ENCODE peak calls at places on chromosome 1, in ten cellular contexts. P, S, Z, U, H, T, V, B, Q and J are unnamed samples. For H3K9me3, the result is how much of the 10 kb centered on the place peaks cover.

GRCh38 chr1:41431490-41432350 is 52.8 kb downstream of the EDN2 start:
- DNase-seq in P (peak), S (peak), Z (no peak), U (peak), H (peak), T (no peak), V (no peak), B (no peak), Q (no peak), J (no peak)

GRCh38 chr1:169115891-169116585 is 9.5 kb downstream of the ATP1B1 start:
- DNase-seq in P (peak), S (peak), Z (peak), U (peak), H (peak), T (no peak), V (peak), B (no peak), Q (peak), J (no peak)

GRCh38 chr1:156775799-156776198 is 8.5 kb downstream of the PRCC start:
- DNase-seq in P (no peak), S (no peak), Z (no peak), U (peak), H (no peak), T (no peak), V (no peak), B (no peak), Q (no peak), J (no peak)

GRCh38 chr1:192788184-192788583 is 20.7 kb upstream of the RGS2 start:
- DNase-seq in P (no peak), S (no peak), Z (no peak), U (peak), H (no peak), T (no peak), V (no peak), B (peak), Q (no peak), J (no peak)

GRCh38 chr1:115412733-115413132 is 74.7 kb upstream of the NGF start:
- DNase-seq in P (no peak), S (no peak), Z (no peak), U (no peak), H (no peak), T (no peak), V (no peak), B (no peak), Q (no peak), J (no peak)

GRCh38 chr1:87044840-87045239 is 130.4 kb downstream of the HS2ST1 start:
- DNase-seq in P (no peak), S (no peak), Z (no peak), U (no peak), H (no peak), T (no peak), V (no peak), B (no peak), Q (no peak), J (peak)

GRCh38 chr1:33188572-33189275 is 6.9 kb upstream of the TRIM62 start:
- DNase-seq in P (no peak), S (no peak), Z (no peak), U (peak), H (no peak), T (no peak), V (no peak), B (no peak), Q (no peak), J (no peak)

GRCh38 chr1:172378109-172378755 is 42.3 kb upstream of the C1orf105 start:
- DNase-seq in P (no peak), S (no peak), Z (no peak), U (no peak), H (no peak), T (no peak), V (no peak), B (no peak), Q (no peak), J (no peak)

GRCh38 chr1:231918239-231919015 is 291.8 kb downstream of the DISC1 start:
- DNase-seq in P (no peak), S (no peak), Z (no peak), U (no peak), H (no peak), T (peak), V (no peak), B (no peak), Q (no peak), J (no peak)

GRCh38 chr1:235351898-235352297 is 15.3 kb upstream of the TBCE start:
- DNase-seq in P (no peak), S (no peak), Z (no peak), U (no peak), H (no peak), T (no peak), V (no peak), B (no peak), Q (no peak), J (no peak)

GRCh38 chr1:178065250-178065649 is 28.7 kb upstream of the RASAL2 start:
- DNase-seq in P (no peak), S (no peak), Z (no peak), U (no peak), H (no peak), T (no peak), V (no peak), B (no peak), Q (no peak), J (no peak)

GRCh38 chr1:36553591-36554417 is 71.1 kb upstream of the CSF3R start:
- DNase-seq in P (peak), S (peak), Z (peak), U (peak), H (peak), T (peak), V (no peak), B (peak), Q (peak), J (peak)

GRCh38 chr1:115976062-115976899 is at the start of gene SLC22A15:
- DNase-seq in P (peak), S (peak), Z (peak), U (peak), H (peak), T (peak), V (peak), B (peak), Q (peak), J (no peak)

GRCh38 chr1:235648954-235649721 is 446 bp downstream of the GNG4 start:
- DNase-seq in P (peak), S (peak), Z (peak), U (peak), H (peak), T (peak), V (peak), B (peak), Q (peak), J (peak)

GRCh38 chr1:59638172-59638800 is 176.5 kb upstream of the HOOK1 start:
- DNase-seq in P (no peak), S (peak), Z (no peak), U (no peak), H (peak), T (no peak), V (no peak), B (peak), Q (no peak), J (no peak)

GRCh38 chr1:223500560-223501425 is 107.6 kb downstream of the CCDC185 start:
- DNase-seq in P (no peak), S (no peak), Z (peak), U (peak), H (no peak), T (no peak), V (peak), B (peak), Q (peak), J (no peak)

GRCh38 chr1:44220001-44220751 is 6.9 kb downstream of the DMAP1 start:
- DNase-seq in P (no peak), S (no peak), Z (no peak), U (no peak), H (no peak), T (no peak), V (no peak), B (no peak), Q (no peak), J (no peak)

GRCh38 chr1:66564250-66564649 is 30.3 kb downstream of the SGIP1 start:
- DNase-seq in P (no peak), S (no peak), Z (no peak), U (no peak), H (no peak), T (no peak), V (no peak), B (no peak), Q (no peak), J (no peak)

GRCh38 chr1:119159096-119159495 is 18.6 kb upstream of the WARS2 start:
- DNase-seq in P (no peak), S (no peak), Z (no peak), U (no peak), H (no peak), T (no peak), V (no peak), B (no peak), Q (no peak), J (no peak)

GRCh38 chr1:13517193-13517812 is 3.5 kb upstream of the LRRC38 start:
- DNase-seq in P (no peak), S (no peak), Z (no peak), U (no peak), H (no peak), T (no peak), V (no peak), B (no peak), Q (no peak), J (no peak)

GRCh38 chr1:20037877-20038276 is 32.1 kb upstream of the PLA2G5 start:
- DNase-seq in P (no peak), S (no peak), Z (no peak), U (no peak), H (no peak), T (no peak), V (no peak), B (no peak), Q (no peak), J (no peak)

GRCh38 chr1:219959540-219960208 is 31.3 kb upstream of the SLC30A10 start:
- DNase-seq in P (no peak), S (no peak), Z (no peak), U (no peak), H (no peak), T (no peak), V (no peak), B (no peak), Q (no peak), J (no peak)

GRCh38 chr1:211476200-211476849 is 15.6 kb downstream of the RD3 start:
- DNase-seq in P (peak), S (peak), Z (no peak), U (peak), H (peak), T (peak), V (peak), B (peak), Q (peak), J (peak)

GRCh38 chr1:44219301-44219626 is 6.0 kb downstream of the DMAP1 start:
- DNase-seq in P (no peak), S (no peak), Z (no peak), U (no peak), H (no peak), T (no peak), V (no peak), B (no peak), Q (no peak), J (no peak)

GRCh38 chr1:239616686-239617085 is 230.3 kb downstream of the CHRM3 start:
- DNase-seq in P (no peak), S (no peak), Z (no peak), U (no peak), H (no peak), T (no peak), V (no peak), B (no peak), Q (no peak), J (no peak)

GRCh38 chr1:41980872-41981653 is 62.3 kb upstream of the HIVEP3 start:
- DNase-seq in P (no peak), S (no peak), Z (no peak), U (no peak), H (no peak), T (peak), V (no peak), B (no peak), Q (no peak), J (no peak)

GRCh38 chr1:221892301-221892830 is 150.5 kb upstream of the DUSP10 start:
- DNase-seq in P (no peak), S (no peak), Z (no peak), U (no peak), H (no peak), T (no peak), V (no peak), B (no peak), Q (no peak), J (no peak)

GRCh38 chr1:234611799-234612351 is 1.9 kb upstream of the IRF2BP2 start:
- DNase-seq in P (peak), S (peak), Z (peak), U (peak), H (peak), T (peak), V (peak), B (peak), Q (no peak), J (no peak)

GRCh38 chr1:12309783-12310742 is 80.2 kb downstream of the VPS13D start:
- DNase-seq in P (no peak), S (no peak), Z (no peak), U (no peak), H (peak), T (no peak), V (no peak), B (no peak), Q (peak), J (no peak)

GRCh38 chr1:68442822-68443556 is 6.8 kb downstream of the RPE65 start:
- DNase-seq in P (no peak), S (peak), Z (no peak), U (peak), H (peak), T (no peak), V (no peak), B (no peak), Q (no peak), J (no peak)

GRCh38 chr1:93000751-93001175 is 39.5 kb upstream of the DIPK1A start:
- DNase-seq in P (no peak), S (no peak), Z (no peak), U (no peak), H (no peak), T (no peak), V (no peak), B (no peak), Q (no peak), J (no peak)

GRCh38 chr1:5575396-5576110 is 416.7 kb downstream of the NPHP4 start:
- DNase-seq in P (no peak), S (no peak), Z (no peak), U (peak), H (no peak), T (no peak), V (no peak), B (no peak), Q (no peak), J (no peak)

GRCh38 chr1:195328681-195329080 is 1279.6 kb downstream of the KCNT2 start:
- DNase-seq in P (no peak), S (no peak), Z (no peak), U (no peak), H (no peak), T (no peak), V (no peak), B (no peak), Q (no peak), J (no peak)

GRCh38 chr1:2836333-2836970 is 35.0 kb upstream of the TTC34 start:
- DNase-seq in P (no peak), S (no peak), Z (no peak), U (no peak), H (no peak), T (no peak), V (no peak), B (no peak), Q (no peak), J (no peak)
- H3K9me3 ChIP-seq in P (under half), S (under half), Z (under half), U (under half), H (under half), T (under half), V (under half), B (under half), Q (under half), J (under half)

GRCh38 chr1:248152056-248152827 is 7.3 kb downstream of the OR2M5 start:
- DNase-seq in P (no peak), S (no peak), Z (no peak), U (no peak), H (no peak), T (no peak), V (no peak), B (no peak), Q (no peak), J (no peak)
- H3K9me3 ChIP-seq in P (under half), S (under half), Z (under half), U (under half), H (under half), T (under half), V (under half), B (under half), Q (under half), J (under half)

GRCh38 chr1:182520746-182521145 is 68.3 kb downstream of the RNASEL start:
- DNase-seq in P (no peak), S (no peak), Z (no peak), U (no peak), H (no peak), T (no peak), V (no peak), B (no peak), Q (no peak), J (no peak)
- H3K9me3 ChIP-seq in P (under half), S (under half), Z (under half), U (under half), H (under half), T (under half), V (under half), B (under half), Q (under half), J (under half)

DNA sequence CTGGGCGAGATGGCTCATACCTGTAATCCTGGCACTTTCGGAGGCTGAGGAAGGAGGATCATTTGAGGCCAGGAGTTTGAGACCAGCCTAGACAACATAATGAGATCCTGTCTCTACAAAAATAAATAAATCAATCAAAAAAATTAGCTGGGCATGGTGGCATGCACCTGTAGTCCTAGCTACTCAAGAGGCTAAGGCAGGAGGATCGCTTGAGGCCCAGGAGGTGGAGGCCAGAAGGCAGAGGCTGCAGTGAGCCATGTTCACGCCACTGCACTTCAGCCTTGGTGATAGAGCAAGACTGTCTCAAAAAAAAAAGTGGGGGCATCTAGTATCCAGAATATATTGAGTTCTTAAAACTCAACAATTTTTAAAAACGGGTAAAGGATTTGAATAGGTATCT is 6.0 kb downstream of the TUT4 start:
- DNase-seq in P (no peak), S (no peak), Z (no peak), U (no peak), H (no peak), T (no peak), V (no peak), B (no peak), Q (no peak), J (no peak)
- H3K9me3 ChIP-seq in P (under half), S (under half), Z (under half), U (under half), H (under half), T (under half), V (under half), B (under half), Q (under half), J (under half)

GRCh38 chr1:117846674-117847425 is 82.6 kb downstream of the GDAP2 start:
- DNase-seq in P (no peak), S (peak), Z (no peak), U (no peak), H (no peak), T (no peak), V (no peak), B (no peak), Q (no peak), J (no peak)
- H3K9me3 ChIP-seq in P (under half), S (under half), Z (under half), U (under half), H (under half), T (under half), V (under half), B (under half), Q (under half), J (under half)